ENCODE peak calls at places on chromosome 11, in ten cellular contexts. One of them, this sample, is unnamed.

GRCh38 chr11:120715239-120715638 is 203.7 kb downstream of the GRIK4 start:
- DNase-seq in neural progenitor cell: peak
- DNase-seq in mammary epithelial cell: no peak
- DNase-seq in MM.1S: peak
- DNase-seq in H1: no peak
- DNase-seq in PC-3: peak
- DNase-seq in PC-9: no peak
- DNase-seq in HepG2: peak
- DNase-seq in K562: peak
- DNase-seq in GM23338: peak
- DNase-seq in this sample: peak

GRCh38 chr11:16184588-16184987 is 171.8 kb downstream of the SOX6 start:
- DNase-seq in neural progenitor cell: no peak
- DNase-seq in mammary epithelial cell: peak
- DNase-seq in MM.1S: no peak
- DNase-seq in H1: no peak
- DNase-seq in PC-3: peak
- DNase-seq in PC-9: peak
- DNase-seq in HepG2: peak
- DNase-seq in K562: no peak
- DNase-seq in GM23338: no peak
- DNase-seq in this sample: no peak

GRCh38 chr11:58286249-58286648 is 18.2 kb upstream of the OR10W1 start:
- DNase-seq in neural progenitor cell: peak
- DNase-seq in mammary epithelial cell: peak
- DNase-seq in MM.1S: peak
- DNase-seq in H1: no peak
- DNase-seq in PC-3: peak
- DNase-seq in PC-9: no peak
- DNase-seq in HepG2: peak
- DNase-seq in K562: no peak
- DNase-seq in GM23338: peak
- DNase-seq in this sample: peak

GRCh38 chr11:117410861-117411725 is 83.4 kb downstream of the CEP164 start:
- DNase-seq in neural progenitor cell: no peak
- DNase-seq in mammary epithelial cell: no peak
- DNase-seq in MM.1S: no peak
- DNase-seq in H1: no peak
- DNase-seq in PC-3: no peak
- DNase-seq in PC-9: no peak
- DNase-seq in HepG2: peak
- DNase-seq in K562: no peak
- DNase-seq in GM23338: no peak
- DNase-seq in this sample: no peak

GRCh38 chr11:3101921-3102640 is 44.9 kb upstream of the CARS1 start:
- DNase-seq in neural progenitor cell: no peak
- DNase-seq in mammary epithelial cell: no peak
- DNase-seq in MM.1S: no peak
- DNase-seq in H1: peak
- DNase-seq in PC-3: no peak
- DNase-seq in PC-9: no peak
- DNase-seq in HepG2: no peak
- DNase-seq in K562: no peak
- DNase-seq in GM23338: no peak
- DNase-seq in this sample: no peak

GRCh38 chr11:33515347-33515746 is 185.3 kb downstream of the C11orf91 start:
- DNase-seq in neural progenitor cell: no peak
- DNase-seq in mammary epithelial cell: peak
- DNase-seq in MM.1S: no peak
- DNase-seq in H1: no peak
- DNase-seq in PC-3: no peak
- DNase-seq in PC-9: no peak
- DNase-seq in HepG2: no peak
- DNase-seq in K562: no peak
- DNase-seq in GM23338: no peak
- DNase-seq in this sample: no peak

GRCh38 chr11:64357904-64358535 is 942 bp upstream of the RPS6KA4 start:
- DNase-seq in neural progenitor cell: no peak
- DNase-seq in mammary epithelial cell: peak
- DNase-seq in MM.1S: no peak
- DNase-seq in H1: peak
- DNase-seq in PC-3: peak
- DNase-seq in PC-9: peak
- DNase-seq in HepG2: peak
- DNase-seq in K562: peak
- DNase-seq in GM23338: no peak
- DNase-seq in this sample: no peak

GRCh38 chr11:25197515-25197914 is 700.7 kb downstream of the LUZP2 start:
- DNase-seq in neural progenitor cell: no peak
- DNase-seq in mammary epithelial cell: no peak
- DNase-seq in MM.1S: no peak
- DNase-seq in H1: no peak
- DNase-seq in PC-3: no peak
- DNase-seq in PC-9: no peak
- DNase-seq in HepG2: no peak
- DNase-seq in K562: no peak
- DNase-seq in GM23338: no peak
- DNase-seq in this sample: no peak

GRCh38 chr11:14852571-14853177 is 39.4 kb downstream of the CYP2R1 start:
- DNase-seq in neural progenitor cell: no peak
- DNase-seq in mammary epithelial cell: no peak
- DNase-seq in MM.1S: no peak
- DNase-seq in H1: no peak
- DNase-seq in PC-3: no peak
- DNase-seq in PC-9: no peak
- DNase-seq in HepG2: no peak
- DNase-seq in K562: no peak
- DNase-seq in GM23338: no peak
- DNase-seq in this sample: peak

GRCh38 chr11:14855890-14856289 is 36.1 kb downstream of the CYP2R1 start:
- DNase-seq in neural progenitor cell: no peak
- DNase-seq in mammary epithelial cell: no peak
- DNase-seq in MM.1S: no peak
- DNase-seq in H1: no peak
- DNase-seq in PC-3: no peak
- DNase-seq in PC-9: no peak
- DNase-seq in HepG2: no peak
- DNase-seq in K562: no peak
- DNase-seq in GM23338: no peak
- DNase-seq in this sample: no peak

GRCh38 chr11:14858404-14858803 is 33.6 kb downstream of the CYP2R1 start:
- DNase-seq in neural progenitor cell: no peak
- DNase-seq in mammary epithelial cell: no peak
- DNase-seq in MM.1S: no peak
- DNase-seq in H1: no peak
- DNase-seq in PC-3: no peak
- DNase-seq in PC-9: no peak
- DNase-seq in HepG2: no peak
- DNase-seq in K562: no peak
- DNase-seq in GM23338: no peak
- DNase-seq in this sample: no peak

DNA sequence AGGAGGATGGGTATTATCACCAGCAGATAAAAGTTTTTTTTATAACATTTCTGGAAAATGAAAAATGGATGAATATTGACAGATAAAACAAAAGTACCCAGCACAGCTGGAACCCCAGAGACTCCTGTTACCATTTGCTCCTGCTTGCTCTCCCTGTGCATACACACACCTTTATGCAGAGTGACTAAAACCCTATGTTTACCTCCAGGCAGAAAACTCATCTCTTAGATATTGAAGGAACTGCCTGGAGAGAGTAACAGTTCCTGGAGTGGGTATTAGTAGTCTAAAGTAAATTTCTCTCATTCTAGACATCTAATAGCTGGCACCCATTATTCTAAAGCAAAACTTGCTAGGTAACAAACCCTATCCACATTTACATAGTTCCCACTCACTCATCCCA is 38.0 kb downstream of the CYP2R1 start:
- DNase-seq in neural progenitor cell: no peak
- DNase-seq in mammary epithelial cell: peak
- DNase-seq in MM.1S: no peak
- DNase-seq in H1: no peak
- DNase-seq in PC-3: peak
- DNase-seq in PC-9: no peak
- DNase-seq in HepG2: no peak
- DNase-seq in K562: no peak
- DNase-seq in GM23338: no peak
- DNase-seq in this sample: no peak
- H3K27ac ChIP-seq in neural progenitor cell: no peak
- H3K27ac ChIP-seq in mammary epithelial cell: no peak
- H3K27ac ChIP-seq in MM.1S: no peak
- H3K27ac ChIP-seq in H1: no peak
- H3K27ac ChIP-seq in PC-3: no peak
- H3K27ac ChIP-seq in PC-9: no peak
- H3K27ac ChIP-seq in HepG2: no peak
- H3K27ac ChIP-seq in K562: no peak
- H3K27ac ChIP-seq in GM23338: no peak
- H3K27ac ChIP-seq in this sample: no peak

GRCh38 chr11:94543695-94544581 is at the start of gene FUT4:
- DNase-seq in neural progenitor cell: peak
- DNase-seq in mammary epithelial cell: peak
- DNase-seq in MM.1S: peak
- DNase-seq in H1: peak
- DNase-seq in PC-3: peak
- DNase-seq in PC-9: peak
- DNase-seq in HepG2: peak
- DNase-seq in K562: peak
- DNase-seq in GM23338: peak
- DNase-seq in this sample: peak

GRCh38 chr11:94544582-94544831 is 786 bp downstream of the FUT4 start:
- DNase-seq in neural progenitor cell: no peak
- DNase-seq in mammary epithelial cell: no peak
- DNase-seq in MM.1S: no peak
- DNase-seq in H1: no peak
- DNase-seq in PC-3: no peak
- DNase-seq in PC-9: no peak
- DNase-seq in HepG2: no peak
- DNase-seq in K562: peak
- DNase-seq in GM23338: no peak
- DNase-seq in this sample: no peak

GRCh38 chr11:94544832-94545640 is 1.3 kb downstream of the FUT4 start:
- DNase-seq in neural progenitor cell: peak
- DNase-seq in mammary epithelial cell: no peak
- DNase-seq in MM.1S: no peak
- DNase-seq in H1: peak
- DNase-seq in PC-3: no peak
- DNase-seq in PC-9: no peak
- DNase-seq in HepG2: no peak
- DNase-seq in K562: no peak
- DNase-seq in GM23338: peak
- DNase-seq in this sample: peak

GRCh38 chr11:94546886-94547285 is 3.2 kb downstream of the FUT4 start:
- DNase-seq in neural progenitor cell: no peak
- DNase-seq in mammary epithelial cell: peak
- DNase-seq in MM.1S: no peak
- DNase-seq in H1: no peak
- DNase-seq in PC-3: peak
- DNase-seq in PC-9: no peak
- DNase-seq in HepG2: no peak
- DNase-seq in K562: no peak
- DNase-seq in GM23338: no peak
- DNase-seq in this sample: peak

GRCh38 chr11:94545641-94546470 is 2.1 kb downstream of the FUT4 start:
- DNase-seq in neural progenitor cell: no peak
- DNase-seq in mammary epithelial cell: no peak
- DNase-seq in MM.1S: no peak
- DNase-seq in H1: no peak
- DNase-seq in PC-3: no peak
- DNase-seq in PC-9: no peak
- DNase-seq in HepG2: no peak
- DNase-seq in K562: no peak
- DNase-seq in GM23338: peak
- DNase-seq in this sample: peak
- TF ChIP-seq EZH2 in neural progenitor cell: no peak
- TF ChIP-seq EZH2 in mammary epithelial cell: no peak
- TF ChIP-seq EZH2 in MM.1S: no peak
- TF ChIP-seq EZH2 in H1: peak
- TF ChIP-seq EZH2 in PC-3: no peak
- TF ChIP-seq EZH2 in PC-9: no peak
- TF ChIP-seq EZH2 in HepG2: no peak
- TF ChIP-seq EZH2 in K562: no peak
- TF ChIP-seq EZH2 in GM23338: no peak
- TF ChIP-seq EZH2 in this sample: no peak

GRCh38 chr11:92415246-92415645 is 190.6 kb downstream of the FAT3 start:
- DNase-seq in neural progenitor cell: no peak
- DNase-seq in mammary epithelial cell: no peak
- DNase-seq in MM.1S: no peak
- DNase-seq in H1: no peak
- DNase-seq in PC-3: no peak
- DNase-seq in PC-9: no peak
- DNase-seq in HepG2: no peak
- DNase-seq in K562: no peak
- DNase-seq in GM23338: no peak
- DNase-seq in this sample: no peak

GRCh38 chr11:92417326-92417725 is 192.7 kb downstream of the FAT3 start:
- DNase-seq in neural progenitor cell: no peak
- DNase-seq in mammary epithelial cell: no peak
- DNase-seq in MM.1S: no peak
- DNase-seq in H1: no peak
- DNase-seq in PC-3: peak
- DNase-seq in PC-9: no peak
- DNase-seq in HepG2: no peak
- DNase-seq in K562: no peak
- DNase-seq in GM23338: no peak
- DNase-seq in this sample: no peak

GRCh38 chr11:92411431-92411830 is 186.8 kb downstream of the FAT3 start:
- DNase-seq in neural progenitor cell: peak
- DNase-seq in mammary epithelial cell: no peak
- DNase-seq in MM.1S: no peak
- DNase-seq in H1: no peak
- DNase-seq in PC-3: no peak
- DNase-seq in PC-9: no peak
- DNase-seq in HepG2: no peak
- DNase-seq in K562: no peak
- DNase-seq in GM23338: peak
- DNase-seq in this sample: no peak

GRCh38 chr11:92409956-92410355 is 185.3 kb downstream of the FAT3 start:
- DNase-seq in neural progenitor cell: no peak
- DNase-seq in mammary epithelial cell: no peak
- DNase-seq in MM.1S: no peak
- DNase-seq in H1: no peak
- DNase-seq in PC-3: peak
- DNase-seq in PC-9: peak
- DNase-seq in HepG2: no peak
- DNase-seq in K562: no peak
- DNase-seq in GM23338: no peak
- DNase-seq in this sample: no peak

DNA sequence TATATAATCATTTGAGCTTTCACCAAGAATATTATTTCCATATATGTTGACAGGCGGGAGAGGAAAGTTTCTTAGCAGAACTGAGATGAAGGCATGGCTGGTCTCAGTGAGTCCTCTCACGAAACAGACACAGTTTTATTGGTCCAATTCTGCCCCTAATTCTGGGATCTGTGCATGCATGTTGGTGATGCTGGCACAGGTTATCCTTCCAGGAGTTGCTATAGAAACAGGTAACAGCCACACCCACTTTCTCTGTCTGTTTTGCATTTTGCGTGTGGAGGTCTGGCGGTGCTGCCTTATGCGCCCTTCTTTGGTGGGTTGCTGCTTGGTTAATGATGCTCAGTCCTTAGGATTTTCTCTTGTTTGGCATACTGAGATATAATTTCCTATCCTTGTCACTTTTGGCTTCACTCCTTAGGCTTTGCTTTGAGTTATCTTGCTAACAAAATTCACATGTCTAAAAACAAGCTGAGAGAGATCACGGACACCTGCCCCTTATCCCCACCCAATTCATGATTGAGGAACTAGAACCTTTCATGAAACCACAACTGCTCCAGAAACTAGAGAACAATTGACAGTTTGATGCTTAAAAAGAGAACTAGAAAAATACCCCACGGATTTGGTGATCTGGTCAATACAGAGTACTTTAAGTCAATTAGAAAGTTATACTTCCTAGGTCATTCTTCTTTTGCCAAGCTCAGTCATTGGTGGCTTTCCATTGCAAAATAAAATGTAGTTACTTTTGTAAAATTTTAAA is 189.3 kb downstream of the FAT3 start:
- DNase-seq in neural progenitor cell: no peak
- DNase-seq in mammary epithelial cell: no peak
- DNase-seq in MM.1S: peak
- DNase-seq in H1: no peak
- DNase-seq in PC-3: no peak
- DNase-seq in PC-9: no peak
- DNase-seq in HepG2: no peak
- DNase-seq in K562: no peak
- DNase-seq in GM23338: no peak
- DNase-seq in this sample: no peak
- H2AFZ ChIP-seq in neural progenitor cell: no peak
- H2AFZ ChIP-seq in mammary epithelial cell: no peak
- H2AFZ ChIP-seq in MM.1S: peak
- H2AFZ ChIP-seq in H1: no peak
- H2AFZ ChIP-seq in PC-3: no peak
- H2AFZ ChIP-seq in PC-9: no peak
- H2AFZ ChIP-seq in HepG2: no peak
- H2AFZ ChIP-seq in K562: no peak
- H2AFZ ChIP-seq in GM23338: no peak
- H2AFZ ChIP-seq in this sample: no peak

DNA sequence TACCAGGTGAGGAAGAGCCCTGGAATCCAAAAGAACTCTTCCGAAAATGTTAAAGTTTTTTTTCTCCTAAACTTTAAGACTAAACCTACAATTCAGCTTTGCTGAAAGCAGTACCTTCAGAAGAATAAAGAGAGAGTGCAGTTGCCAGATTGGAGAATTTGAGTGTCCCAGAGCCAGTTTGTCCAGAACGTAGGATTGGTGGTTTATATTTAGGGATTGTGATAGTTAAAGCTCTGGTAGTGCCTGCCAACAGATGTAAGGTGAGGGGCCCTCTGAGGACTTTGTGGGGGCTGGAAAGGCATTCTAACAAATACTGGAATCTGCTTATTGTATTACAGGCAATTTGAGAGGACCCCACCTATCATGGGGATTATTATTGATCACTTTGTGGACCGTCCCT is 39.8 kb downstream of the ATG13 start:
- DNase-seq in neural progenitor cell: no peak
- DNase-seq in mammary epithelial cell: no peak
- DNase-seq in MM.1S: no peak
- DNase-seq in H1: no peak
- DNase-seq in PC-3: no peak
- DNase-seq in PC-9: no peak
- DNase-seq in HepG2: no peak
- DNase-seq in K562: no peak
- DNase-seq in GM23338: no peak
- DNase-seq in this sample: no peak
- H3K27ac ChIP-seq in neural progenitor cell: no peak
- H3K27ac ChIP-seq in mammary epithelial cell: no peak
- H3K27ac ChIP-seq in MM.1S: no peak
- H3K27ac ChIP-seq in H1: no peak
- H3K27ac ChIP-seq in PC-3: no peak
- H3K27ac ChIP-seq in PC-9: no peak
- H3K27ac ChIP-seq in HepG2: no peak
- H3K27ac ChIP-seq in K562: no peak
- H3K27ac ChIP-seq in GM23338: no peak
- H3K27ac ChIP-seq in this sample: no peak